ENCODE peak calls at places on chromosomes 5 and 9, in six cellular contexts. F is A549, X is HepG2, M is K562, K is GM12878, U is endothelial cell of umbilical vein. N is an unnamed sample.

GRCh38 chr5:134506054-134507039 is 19.1 kb upstream of the JADE2 start:
- DNase-seq in U (no peak), F (peak), X (peak), M (peak), K (no peak), N (no peak)

GRCh38 chr9:26975728-26976707 is 19.8 kb downstream of the IFT74 start:
- DNase-seq in U (peak), K (no peak), X (peak), F (peak), M (peak), N (peak)

GRCh38 chr9:37937403-37937802 is 33.5 kb upstream of the SLC25A51 start:
- DNase-seq in U (no peak), F (no peak), M (no peak), X (no peak), K (no peak), N (no peak)

GRCh38 chr9:132075853-132076252 is 3.8 kb downstream of the MED27 start:
- DNase-seq in U (no peak), K (no peak), F (no peak), M (no peak), X (no peak), N (no peak)

GRCh38 chr5:133469252-133469651 is 143.1 kb downstream of the FSTL4 start:
- DNase-seq in U (no peak), F (no peak), K (no peak), M (no peak), X (no peak), N (no peak)

GRCh38 chr9:97853844-97854695 is 1.0 kb downstream of the FOXE1 start:
- DNase-seq in K (no peak), F (peak), U (no peak), X (no peak), M (no peak), N (peak)

GRCh38 chr9:116075191-116075590 is 78.4 kb upstream of the PAPPA start:
- DNase-seq in F (peak), M (no peak), K (no peak), U (no peak), X (no peak), N (no peak)

GRCh38 chr9:3875371-3876132 is 349.8 kb upstream of the RFX3 start:
- DNase-seq in F (peak), M (no peak), X (no peak), U (peak), K (no peak), N (no peak)

GRCh38 chr9:26856413-26857032 is 36.1 kb downstream of the CAAP1 start:
- DNase-seq in K (peak), M (peak), F (peak), X (peak), U (peak), N (peak)

DNA sequence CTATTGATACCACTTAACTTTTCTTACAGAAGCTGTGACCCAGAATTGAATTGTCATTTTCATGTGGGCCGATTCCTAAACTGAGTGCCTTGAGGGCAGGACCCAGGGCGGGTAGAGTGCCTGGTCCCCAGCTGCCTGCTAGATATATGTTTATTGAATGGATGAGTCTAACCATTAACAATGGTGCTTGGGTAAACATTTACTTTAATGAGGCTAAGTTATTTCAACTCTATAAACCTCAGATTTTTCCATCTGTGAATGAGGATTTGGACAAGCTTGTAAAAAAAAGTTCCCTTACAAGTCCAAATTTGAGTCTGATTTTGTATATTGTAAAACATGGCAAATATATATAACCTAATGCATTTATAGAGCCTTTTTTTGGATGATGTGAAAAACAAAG is 181.8 kb upstream of the ELL2 start:
- DNase-seq in X (no peak), M (no peak), F (no peak), U (no peak), K (no peak), N (no peak)
- TF ChIP-seq MAX in X (no peak), M (no peak), F (no peak), U (no peak), K (no peak), N (no peak)

GRCh38 chr5:172648008-172648359 is 6.9 kb downstream of the NEURL1B start:
- DNase-seq in M (no peak), F (no peak), U (no peak), X (no peak), K (no peak), N (peak)

GRCh38 chr5:172647341-172648007 is 6.4 kb downstream of the NEURL1B start:
- DNase-seq in U (no peak), K (no peak), F (no peak), X (no peak), M (no peak), N (no peak)

GRCh38 chr5:172648755-172649154 is 7.7 kb downstream of the NEURL1B start:
- DNase-seq in K (no peak), M (no peak), U (no peak), X (no peak), F (no peak), N (peak)

GRCh38 chr5:172645271-172645670 is 4.2 kb downstream of the NEURL1B start:
- DNase-seq in U (no peak), K (no peak), M (no peak), F (no peak), X (no peak), N (no peak)

GRCh38 chr5:172646716-172647285 is 5.7 kb downstream of the NEURL1B start:
- DNase-seq in F (peak), M (peak), K (no peak), U (no peak), X (peak), N (no peak)
- TF ChIP-seq CTCF in F (no peak), M (peak), K (no peak), U (no peak), X (peak), N (no peak)

GRCh38 chr9:130229759-130230158 is 35.8 kb upstream of the HMCN2 start:
- DNase-seq in U (no peak), F (no peak), X (no peak), K (no peak), M (no peak), N (no peak)
- TF ChIP-seq MYC in U (no peak), F (no peak), X (no peak), K (no peak), M (no peak), N (no peak)

GRCh38 chr9:88258587-88258986 is 120.3 kb upstream of the SPATA31C2 start:
- DNase-seq in F (no peak), K (no peak), U (peak), M (no peak), X (no peak), N (no peak)
- TF ChIP-seq MAX in F (no peak), K (no peak), U (no peak), M (no peak), X (no peak), N (no peak)